ENCODE peak calls at places on chromosomes 6 and 20, in eight cellular contexts. N, A, L, B, V, W, Q and S are unnamed samples.

GRCh38 chr6:142601427-142601826 is 299.6 kb downstream of the ADGRG6 start:
- DNase-seq in A (no peak), Q (no peak), W (no peak), L (no peak), N (no peak), V (no peak), B (no peak), S (no peak)

GRCh38 chr20:1486566-1486965 is 4.7 kb downstream of the SIRPB2 start:
- DNase-seq in W (no peak), A (no peak), Q (no peak), N (no peak), V (no peak), B (no peak), L (no peak), S (no peak)

GRCh38 chr6:25971187-25971811 is 8.7 kb downstream of the TRIM38 start:
- DNase-seq in B (no peak), A (peak), L (no peak), N (no peak), W (peak), Q (no peak), V (no peak), S (peak)

GRCh38 chr6:55827818-55828522 is 47.4 kb downstream of the BMP5 start:
- DNase-seq in W (no peak), A (no peak), L (no peak), N (no peak), Q (no peak), B (no peak), V (no peak), S (no peak)

GRCh38 chr6:8530775-8531435 is 95.6 kb upstream of the SLC35B3 start:
- DNase-seq in N (no peak), W (no peak), A (no peak), B (no peak), V (no peak), L (no peak), Q (no peak), S (peak)

GRCh38 chr6:35955071-35955470 is 34.2 kb upstream of the SRPK1 start:
- DNase-seq in B (no peak), V (no peak), A (no peak), Q (no peak), N (no peak), L (no peak), W (no peak), S (no peak)

GRCh38 chr6:142868917-142869316 is 76.1 kb downstream of the HIVEP2 start:
- DNase-seq in W (no peak), A (no peak), V (no peak), L (no peak), B (no peak), Q (no peak), N (no peak), S (no peak)

GRCh38 chr20:22679197-22679596 is 94.8 kb upstream of the FOXA2 start:
- DNase-seq in B (no peak), N (no peak), W (no peak), V (no peak), L (no peak), A (no peak), Q (no peak), S (no peak)

GRCh38 chr6:157281570-157281969 is 41.7 kb downstream of the TMEM242 start:
- DNase-seq in B (no peak), V (no peak), A (no peak), L (no peak), Q (no peak), W (peak), N (no peak), S (no peak)

GRCh38 chr6:2384518-2384917 is 139.1 kb upstream of the GMDS start:
- DNase-seq in N (no peak), W (no peak), L (no peak), V (no peak), B (no peak), Q (no peak), A (no peak), S (no peak)

GRCh38 chr6:159978291-159979135 is 9.6 kb downstream of the IGF2R start:
- DNase-seq in B (no peak), W (no peak), A (no peak), L (peak), N (no peak), V (no peak), Q (no peak), S (no peak)